ENCODE peak calls at places on chromosomes 5 and 9, in five cellular contexts. O is RCC 7860; X is stimulated activated CD8-positive, alpha-beta memory T cell treated with anti-CD3 and anti-CD28 coated beads, Interleukin-15, amount 100 ng/mL, for 4 hours; A is left lung; E is fibroblast of gingiva. T is an unnamed sample.

GRCh38 chr5:143322931-143323330 is 80.6 kb downstream of the NR3C1 start:
- DNase-seq in O (peak), X (no peak), A (no peak), E (peak), T (no peak)

GRCh38 chr5:72618699-72619098 is 111.5 kb upstream of the ZNF366 start:
- DNase-seq in O (no peak), X (no peak), A (no peak), E (peak), T (no peak)

GRCh38 chr5:179870403-179870903 is 11.8 kb upstream of the MRNIP start:
- DNase-seq in O (no peak), X (no peak), A (peak), E (no peak), T (no peak)

GRCh38 chr9:35035851-35036701 is 36.3 kb downstream of the VCP start:
- DNase-seq in O (no peak), X (no peak), A (peak), E (peak), T (no peak)

GRCh38 chr5:151204051-151204450 is 19.8 kb downstream of the CCDC69 start:
- DNase-seq in O (no peak), X (no peak), A (no peak), E (no peak), T (no peak)

GRCh38 chr5:151067632-151068031 is 13.2 kb downstream of the TNIP1 start:
- DNase-seq in O (no peak), X (no peak), A (no peak), E (no peak), T (no peak)

GRCh38 chr9:115595951-115596742 is 478.2 kb upstream of the TNC start:
- DNase-seq in O (no peak), X (no peak), A (no peak), E (peak), T (no peak)

GRCh38 chr9:128145536-128145935 is 3.7 kb upstream of the LCN2 start:
- DNase-seq in O (no peak), X (no peak), A (peak), E (no peak), T (no peak)

GRCh38 chr5:140312067-140312790 is 9.3 kb upstream of the PFDN1 start:
- DNase-seq in O (peak), X (no peak), A (no peak), E (peak), T (no peak)

GRCh38 chr5:172106511-172107356 is 81.3 kb downstream of the STK10 start:
- DNase-seq in O (peak), X (peak), A (peak), E (no peak), T (no peak)

GRCh38 chr5:761854-762685 is 22.5 kb downstream of the ZDHHC11B start:
- DNase-seq in O (no peak), X (no peak), A (peak), E (no peak), T (no peak)

GRCh38 chr5:74833537-74834266 is 32.5 kb downstream of the FAM169A start:
- DNase-seq in O (no peak), X (no peak), A (no peak), E (no peak), T (no peak)

GRCh38 chr9:93265972-93266371 is 82.0 kb downstream of the WNK2 start:
- DNase-seq in O (no peak), X (no peak), A (no peak), E (no peak), T (no peak)

GRCh38 chr9:19379283-19379682 is 753 bp downstream of the RPS6 start:
- DNase-seq in O (no peak), X (no peak), A (no peak), E (no peak), T (no peak)

GRCh38 chr9:36214571-36214970 is 23.9 kb downstream of the CLTA start:
- DNase-seq in O (no peak), X (no peak), A (no peak), E (peak), T (no peak)

GRCh38 chr9:21546949-21547348 is 64.8 kb upstream of the IFNE start:
- DNase-seq in O (no peak), X (no peak), A (no peak), E (no peak), T (no peak)

GRCh38 chr5:81212211-81212687 is 20.9 kb upstream of the CKMT2 start:
- DNase-seq in O (no peak), X (no peak), A (no peak), E (no peak), T (peak)

GRCh38 chr9:117616436-117616835 is 87.8 kb upstream of the TLR4 start:
- DNase-seq in O (no peak), X (no peak), A (no peak), E (no peak), T (no peak)

GRCh38 chr9:4020038-4020746 is 279.7 kb downstream of the GLIS3 start:
- DNase-seq in O (no peak), X (no peak), A (no peak), E (no peak), T (no peak)

GRCh38 chr5:154456540-154456939 is 10.7 kb downstream of the SAP30L start:
- DNase-seq in O (no peak), X (no peak), A (no peak), E (no peak), T (no peak)

GRCh38 chr5:36070687-36071571 is 4.2 kb upstream of the UGT3A2 start:
- DNase-seq in O (no peak), X (no peak), A (no peak), E (no peak), T (no peak)

GRCh38 chr5:96817496-96817895 is 9.8 kb upstream of the ERAP1 start:
- DNase-seq in O (no peak), X (no peak), A (no peak), E (peak), T (no peak)

GRCh38 chr9:34372598-34373011 is 4.1 kb downstream of the MYORG start:
- DNase-seq in O (no peak), X (no peak), A (no peak), E (no peak), T (no peak)

GRCh38 chr5:13477118-13477737 is 467.3 kb downstream of the DNAH5 start:
- DNase-seq in O (peak), X (no peak), A (no peak), E (no peak), T (no peak)

GRCh38 chr5:9644630-9645029 is 14.5 kb upstream of the TAS2R1 start:
- DNase-seq in O (peak), X (no peak), A (no peak), E (no peak), T (no peak)

GRCh38 chr5:178439411-178440162 is 150.6 kb downstream of the COL23A1 start:
- DNase-seq in O (no peak), X (no peak), A (no peak), E (no peak), T (no peak)

GRCh38 chr5:158727771-158728311 is 371.9 kb downstream of the EBF1 start:
- DNase-seq in O (no peak), X (no peak), A (peak), E (no peak), T (no peak)

GRCh38 chr9:89418112-89418872 is 79.6 kb downstream of the SEMA4D start:
- DNase-seq in O (no peak), X (no peak), A (no peak), E (no peak), T (no peak)

GRCh38 chr5:68365894-68366293 is 150.3 kb downstream of the PIK3R1 start:
- DNase-seq in O (no peak), X (no peak), A (no peak), E (no peak), T (no peak)

GRCh38 chr5:54415147-54415546 is 40.4 kb upstream of the HSPB3 start:
- DNase-seq in O (no peak), X (no peak), A (no peak), E (no peak), T (no peak)

GRCh38 chr5:55750063-55750462 is 12.2 kb downstream of the DDX4 start:
- DNase-seq in O (no peak), X (no peak), A (no peak), E (no peak), T (no peak)

GRCh38 chr9:133117271-133118178 is 3.5 kb downstream of the RALGDS start:
- DNase-seq in O (no peak), X (no peak), A (peak), E (peak), T (no peak)

GRCh38 chr5:125277494-125278154 is 531.2 kb upstream of the ZNF608 start:
- DNase-seq in O (peak), X (no peak), A (no peak), E (no peak), T (no peak)

GRCh38 chr5:179134511-179134910 is 74.3 kb downstream of the ZNF354C start:
- DNase-seq in O (no peak), X (no peak), A (no peak), E (no peak), T (no peak)